ENCODE peak calls at places on chromosomes 12 and 14, in ten cellular contexts. One of them, this sample, is unnamed.

GRCh38 chr12:124625867-124626675 is 58.7 kb upstream of the NCOR2 start:
- DNase-seq in SK-N-SH: no peak
- DNase-seq in transverse colon: peak
- DNase-seq in breast epithelium: peak
- DNase-seq in stomach: peak
- DNase-seq in prostate gland: peak
- DNase-seq in vagina: no peak
- DNase-seq in GM23338: no peak
- DNase-seq in HCT116: no peak
- DNase-seq in sigmoid colon: peak
- DNase-seq in this sample: no peak

GRCh38 chr14:76904740-76905569 is 78.7 kb downstream of the LRRC74A start:
- DNase-seq in SK-N-SH: peak
- DNase-seq in transverse colon: peak
- DNase-seq in breast epithelium: peak
- DNase-seq in stomach: peak
- DNase-seq in prostate gland: peak
- DNase-seq in vagina: no peak
- DNase-seq in GM23338: no peak
- DNase-seq in HCT116: peak
- DNase-seq in sigmoid colon: peak
- DNase-seq in this sample: peak

GRCh38 chr12:122040579-122041386 is 19.1 kb downstream of the BCL7A start:
- DNase-seq in SK-N-SH: no peak
- DNase-seq in transverse colon: peak
- DNase-seq in breast epithelium: no peak
- DNase-seq in stomach: peak
- DNase-seq in prostate gland: no peak
- DNase-seq in vagina: no peak
- DNase-seq in GM23338: peak
- DNase-seq in HCT116: no peak
- DNase-seq in sigmoid colon: no peak
- DNase-seq in this sample: no peak

GRCh38 chr14:100891501-100892445 is 11.7 kb downstream of the RTL1 start:
- DNase-seq in SK-N-SH: no peak
- DNase-seq in transverse colon: peak
- DNase-seq in breast epithelium: peak
- DNase-seq in stomach: peak
- DNase-seq in prostate gland: no peak
- DNase-seq in vagina: peak
- DNase-seq in GM23338: no peak
- DNase-seq in HCT116: no peak
- DNase-seq in sigmoid colon: peak
- DNase-seq in this sample: no peak

GRCh38 chr12:15152456-15152855 is 68.8 kb downstream of the RERG start:
- DNase-seq in SK-N-SH: no peak
- DNase-seq in transverse colon: no peak
- DNase-seq in breast epithelium: no peak
- DNase-seq in stomach: no peak
- DNase-seq in prostate gland: no peak
- DNase-seq in vagina: no peak
- DNase-seq in GM23338: no peak
- DNase-seq in HCT116: no peak
- DNase-seq in sigmoid colon: no peak
- DNase-seq in this sample: no peak

GRCh38 chr12:53378705-53379388 is 1.1 kb upstream of the SP1 start:
- DNase-seq in SK-N-SH: no peak
- DNase-seq in transverse colon: no peak
- DNase-seq in breast epithelium: no peak
- DNase-seq in stomach: no peak
- DNase-seq in prostate gland: no peak
- DNase-seq in vagina: no peak
- DNase-seq in GM23338: peak
- DNase-seq in HCT116: no peak
- DNase-seq in sigmoid colon: no peak
- DNase-seq in this sample: no peak

GRCh38 chr12:47591795-47592194 is 114.0 kb downstream of the RPAP3 start:
- DNase-seq in SK-N-SH: no peak
- DNase-seq in transverse colon: no peak
- DNase-seq in breast epithelium: no peak
- DNase-seq in stomach: no peak
- DNase-seq in prostate gland: no peak
- DNase-seq in vagina: no peak
- DNase-seq in GM23338: no peak
- DNase-seq in HCT116: no peak
- DNase-seq in sigmoid colon: no peak
- DNase-seq in this sample: no peak

GRCh38 chr12:116187158-116187511 is 90.4 kb downstream of the MED13L start:
- DNase-seq in SK-N-SH: no peak
- DNase-seq in transverse colon: no peak
- DNase-seq in breast epithelium: no peak
- DNase-seq in stomach: no peak
- DNase-seq in prostate gland: no peak
- DNase-seq in vagina: no peak
- DNase-seq in GM23338: no peak
- DNase-seq in HCT116: no peak
- DNase-seq in sigmoid colon: no peak
- DNase-seq in this sample: no peak

GRCh38 chr12:81257952-81258551 is 180.2 kb downstream of the ACSS3 start:
- DNase-seq in SK-N-SH: peak
- DNase-seq in transverse colon: no peak
- DNase-seq in breast epithelium: no peak
- DNase-seq in stomach: no peak
- DNase-seq in prostate gland: no peak
- DNase-seq in vagina: no peak
- DNase-seq in GM23338: peak
- DNase-seq in HCT116: peak
- DNase-seq in sigmoid colon: no peak
- DNase-seq in this sample: peak

GRCh38 chr12:119668315-119668651 is 350 bp downstream of the PRKAB1 start:
- DNase-seq in SK-N-SH: no peak
- DNase-seq in transverse colon: no peak
- DNase-seq in breast epithelium: no peak
- DNase-seq in stomach: no peak
- DNase-seq in prostate gland: no peak
- DNase-seq in vagina: no peak
- DNase-seq in GM23338: no peak
- DNase-seq in HCT116: no peak
- DNase-seq in sigmoid colon: no peak
- DNase-seq in this sample: no peak

GRCh38 chr12:117352260-117352659 is 9.2 kb downstream of the NOS1 start:
- DNase-seq in SK-N-SH: no peak
- DNase-seq in transverse colon: no peak
- DNase-seq in breast epithelium: no peak
- DNase-seq in stomach: no peak
- DNase-seq in prostate gland: no peak
- DNase-seq in vagina: no peak
- DNase-seq in GM23338: no peak
- DNase-seq in HCT116: no peak
- DNase-seq in sigmoid colon: no peak
- DNase-seq in this sample: no peak

GRCh38 chr12:103529306-103529705 is 33.5 kb upstream of the C12orf42 start:
- DNase-seq in SK-N-SH: no peak
- DNase-seq in transverse colon: no peak
- DNase-seq in breast epithelium: no peak
- DNase-seq in stomach: no peak
- DNase-seq in prostate gland: no peak
- DNase-seq in vagina: no peak
- DNase-seq in GM23338: no peak
- DNase-seq in HCT116: no peak
- DNase-seq in sigmoid colon: no peak
- DNase-seq in this sample: no peak

GRCh38 chr12:57085999-57086950 is 2.6 kb upstream of the NAB2 start:
- DNase-seq in SK-N-SH: peak
- DNase-seq in transverse colon: peak
- DNase-seq in breast epithelium: no peak
- DNase-seq in stomach: peak
- DNase-seq in prostate gland: peak
- DNase-seq in vagina: no peak
- DNase-seq in GM23338: peak
- DNase-seq in HCT116: no peak
- DNase-seq in sigmoid colon: peak
- DNase-seq in this sample: no peak

GRCh38 chr12:113221997-113222729 is 899 bp downstream of the TPCN1 start:
- DNase-seq in SK-N-SH: no peak
- DNase-seq in transverse colon: no peak
- DNase-seq in breast epithelium: no peak
- DNase-seq in stomach: no peak
- DNase-seq in prostate gland: no peak
- DNase-seq in vagina: no peak
- DNase-seq in GM23338: no peak
- DNase-seq in HCT116: no peak
- DNase-seq in sigmoid colon: no peak
- DNase-seq in this sample: no peak

GRCh38 chr14:99387880-99388279 is 92.8 kb downstream of the SETD3 start:
- DNase-seq in SK-N-SH: no peak
- DNase-seq in transverse colon: no peak
- DNase-seq in breast epithelium: no peak
- DNase-seq in stomach: no peak
- DNase-seq in prostate gland: no peak
- DNase-seq in vagina: no peak
- DNase-seq in GM23338: no peak
- DNase-seq in HCT116: no peak
- DNase-seq in sigmoid colon: no peak
- DNase-seq in this sample: no peak

GRCh38 chr12:70638639-70639349 is 1.6 kb upstream of the PTPRB start:
- DNase-seq in SK-N-SH: no peak
- DNase-seq in transverse colon: no peak
- DNase-seq in breast epithelium: no peak
- DNase-seq in stomach: no peak
- DNase-seq in prostate gland: no peak
- DNase-seq in vagina: no peak
- DNase-seq in GM23338: no peak
- DNase-seq in HCT116: no peak
- DNase-seq in sigmoid colon: no peak
- DNase-seq in this sample: no peak
- TF ChIP-seq POLR2AphosphoS5 in SK-N-SH: peak
- TF ChIP-seq POLR2AphosphoS5 in transverse colon: no peak
- TF ChIP-seq POLR2AphosphoS5 in breast epithelium: no peak
- TF ChIP-seq POLR2AphosphoS5 in stomach: no peak
- TF ChIP-seq POLR2AphosphoS5 in prostate gland: no peak
- TF ChIP-seq POLR2AphosphoS5 in vagina: no peak
- TF ChIP-seq POLR2AphosphoS5 in GM23338: no peak
- TF ChIP-seq POLR2AphosphoS5 in HCT116: no peak
- TF ChIP-seq POLR2AphosphoS5 in sigmoid colon: no peak
- TF ChIP-seq POLR2AphosphoS5 in this sample: no peak

DNA sequence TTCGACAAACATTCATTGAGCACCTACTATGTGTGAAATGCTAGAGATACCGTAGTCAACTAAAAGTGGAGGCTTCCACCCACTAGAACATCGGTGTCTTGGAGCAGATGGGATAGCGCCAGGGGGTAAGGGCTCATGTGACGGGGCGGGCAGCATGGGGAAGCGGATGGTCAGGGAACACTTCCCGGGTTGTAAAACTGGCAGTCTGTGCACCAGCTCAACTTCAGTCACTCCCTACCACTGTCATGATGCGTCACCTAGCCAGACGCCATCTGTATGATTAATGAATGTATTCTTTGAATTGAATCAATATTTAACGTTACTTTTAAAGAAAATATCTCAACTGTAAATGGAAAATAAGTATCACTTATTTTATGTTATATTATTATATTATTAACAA is 93.5 kb downstream of the PIWIL1 start:
- DNase-seq in SK-N-SH: no peak
- DNase-seq in transverse colon: no peak
- DNase-seq in breast epithelium: peak
- DNase-seq in stomach: no peak
- DNase-seq in prostate gland: no peak
- DNase-seq in vagina: no peak
- DNase-seq in GM23338: no peak
- DNase-seq in HCT116: no peak
- DNase-seq in sigmoid colon: peak
- DNase-seq in this sample: no peak
- TF ChIP-seq POLR2AphosphoS5 in SK-N-SH: no peak
- TF ChIP-seq POLR2AphosphoS5 in transverse colon: no peak
- TF ChIP-seq POLR2AphosphoS5 in breast epithelium: no peak
- TF ChIP-seq POLR2AphosphoS5 in stomach: no peak
- TF ChIP-seq POLR2AphosphoS5 in prostate gland: no peak
- TF ChIP-seq POLR2AphosphoS5 in vagina: no peak
- TF ChIP-seq POLR2AphosphoS5 in GM23338: no peak
- TF ChIP-seq POLR2AphosphoS5 in HCT116: no peak
- TF ChIP-seq POLR2AphosphoS5 in sigmoid colon: no peak
- TF ChIP-seq POLR2AphosphoS5 in this sample: no peak

GRCh38 chr14:23567186-23568020 is at the start of gene AP1G2:
- DNase-seq in SK-N-SH: peak
- DNase-seq in transverse colon: peak
- DNase-seq in breast epithelium: peak
- DNase-seq in stomach: peak
- DNase-seq in prostate gland: peak
- DNase-seq in vagina: no peak
- DNase-seq in GM23338: peak
- DNase-seq in HCT116: peak
- DNase-seq in sigmoid colon: peak
- DNase-seq in this sample: no peak
- TF ChIP-seq POLR2AphosphoS5 in SK-N-SH: peak
- TF ChIP-seq POLR2AphosphoS5 in transverse colon: peak
- TF ChIP-seq POLR2AphosphoS5 in breast epithelium: peak
- TF ChIP-seq POLR2AphosphoS5 in stomach: peak
- TF ChIP-seq POLR2AphosphoS5 in prostate gland: peak
- TF ChIP-seq POLR2AphosphoS5 in vagina: peak
- TF ChIP-seq POLR2AphosphoS5 in GM23338: peak
- TF ChIP-seq POLR2AphosphoS5 in HCT116: peak
- TF ChIP-seq POLR2AphosphoS5 in sigmoid colon: peak
- TF ChIP-seq POLR2AphosphoS5 in this sample: peak

DNA sequence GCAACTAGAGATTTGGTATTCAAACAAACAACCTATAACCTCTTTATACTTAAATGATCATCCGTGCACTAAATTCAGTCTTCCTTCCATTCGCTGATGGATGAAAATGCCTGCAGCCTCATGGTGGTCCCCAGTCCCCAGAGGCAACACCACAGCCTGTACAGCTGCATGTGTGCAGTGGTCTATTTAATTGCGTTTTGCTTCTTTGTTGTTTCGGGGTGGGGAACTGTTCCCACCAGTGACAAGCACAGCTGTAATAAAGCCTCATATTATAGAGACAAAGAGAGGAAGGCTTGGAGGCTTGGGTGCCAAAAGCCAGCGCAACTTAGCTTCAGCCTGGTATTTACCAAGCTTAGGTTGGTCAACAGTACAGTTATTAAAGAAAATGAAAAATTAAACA is 3.9 kb upstream of the SELPLG start:
- DNase-seq in SK-N-SH: no peak
- DNase-seq in transverse colon: no peak
- DNase-seq in breast epithelium: no peak
- DNase-seq in stomach: no peak
- DNase-seq in prostate gland: no peak
- DNase-seq in vagina: no peak
- DNase-seq in GM23338: no peak
- DNase-seq in HCT116: no peak
- DNase-seq in sigmoid colon: peak
- DNase-seq in this sample: no peak
- TF ChIP-seq POLR2AphosphoS5 in SK-N-SH: no peak
- TF ChIP-seq POLR2AphosphoS5 in transverse colon: no peak
- TF ChIP-seq POLR2AphosphoS5 in breast epithelium: no peak
- TF ChIP-seq POLR2AphosphoS5 in stomach: no peak
- TF ChIP-seq POLR2AphosphoS5 in prostate gland: no peak
- TF ChIP-seq POLR2AphosphoS5 in vagina: no peak
- TF ChIP-seq POLR2AphosphoS5 in GM23338: no peak
- TF ChIP-seq POLR2AphosphoS5 in HCT116: no peak
- TF ChIP-seq POLR2AphosphoS5 in sigmoid colon: no peak
- TF ChIP-seq POLR2AphosphoS5 in this sample: no peak

This sample was measured in SK-N-MC.